ENCODE peak calls at places on chromosomes 12 and 14, in seven cellular contexts. One of them, this sample, is unnamed.
A peak's percentile ranks its signal among the peaks of the same experiment; 100 is the strongest.

GRCh38 chr14:94768521-94769412 is 1.1 kb downstream of the GSC start:
- DNase-seq in right lobe of liver: no peak
- DNase-seq in tibial artery: peak; percentile 37
- DNase-seq in psoas muscle: peak; percentile 59
- DNase-seq in left ventricle myocardium inferior: no peak
- DNase-seq in Peyer's patch: no peak
- DNase-seq in bronchial epithelial cell: no peak
- DNase-seq in this sample: no peak

GRCh38 chr14:93977171-93977570 is 801 bp upstream of the ASB2 start:
- DNase-seq in right lobe of liver: no peak
- DNase-seq in tibial artery: no peak
- DNase-seq in psoas muscle: no peak
- DNase-seq in left ventricle myocardium inferior: no peak
- DNase-seq in Peyer's patch: no peak
- DNase-seq in bronchial epithelial cell: no peak
- DNase-seq in this sample: no peak

GRCh38 chr14:71324767-71325272 is 417.6 kb downstream of the PCNX1 start:
- DNase-seq in right lobe of liver: no peak
- DNase-seq in tibial artery: no peak
- DNase-seq in psoas muscle: no peak
- DNase-seq in left ventricle myocardium inferior: no peak
- DNase-seq in Peyer's patch: no peak
- DNase-seq in bronchial epithelial cell: peak; percentile 80
- DNase-seq in this sample: peak; percentile 67

GRCh38 chr12:51326762-51327439 is 2.9 kb upstream of the BIN2 start:
- DNase-seq in right lobe of liver: no peak
- DNase-seq in tibial artery: peak; percentile 37
- DNase-seq in psoas muscle: peak; percentile 23
- DNase-seq in left ventricle myocardium inferior: no peak
- DNase-seq in Peyer's patch: peak; percentile 47
- DNase-seq in bronchial epithelial cell: peak; percentile 50
- DNase-seq in this sample: no peak

GRCh38 chr14:105859717-105860614 is 333.6 kb downstream of the TMEM121 start:
- DNase-seq in right lobe of liver: peak; percentile 52
- DNase-seq in tibial artery: peak; percentile 3
- DNase-seq in psoas muscle: no peak
- DNase-seq in left ventricle myocardium inferior: peak; percentile 11
- DNase-seq in Peyer's patch: peak; percentile 16
- DNase-seq in bronchial epithelial cell: no peak
- DNase-seq in this sample: no peak

GRCh38 chr14:96824283-96824682 is 27.1 kb downstream of the VRK1 start:
- DNase-seq in right lobe of liver: no peak
- DNase-seq in tibial artery: no peak
- DNase-seq in psoas muscle: no peak
- DNase-seq in left ventricle myocardium inferior: no peak
- DNase-seq in Peyer's patch: no peak
- DNase-seq in bronchial epithelial cell: peak; percentile 89
- DNase-seq in this sample: no peak

GRCh38 chr12:93911436-93911835 is 234.3 kb downstream of the CRADD start:
- DNase-seq in right lobe of liver: no peak
- DNase-seq in tibial artery: no peak
- DNase-seq in psoas muscle: no peak
- DNase-seq in left ventricle myocardium inferior: no peak
- DNase-seq in Peyer's patch: no peak
- DNase-seq in bronchial epithelial cell: no peak
- DNase-seq in this sample: no peak

GRCh38 chr12:53113951-53114350 is 10.7 kb downstream of the SOAT2 start:
- DNase-seq in right lobe of liver: no peak
- DNase-seq in tibial artery: no peak
- DNase-seq in psoas muscle: no peak
- DNase-seq in left ventricle myocardium inferior: no peak
- DNase-seq in Peyer's patch: no peak
- DNase-seq in bronchial epithelial cell: no peak
- DNase-seq in this sample: no peak

GRCh38 chr14:68373847-68374582 is 418.9 kb downstream of the ZFP36L1 start:
- DNase-seq in right lobe of liver: no peak
- DNase-seq in tibial artery: no peak
- DNase-seq in psoas muscle: no peak
- DNase-seq in left ventricle myocardium inferior: no peak
- DNase-seq in Peyer's patch: no peak
- DNase-seq in bronchial epithelial cell: no peak
- DNase-seq in this sample: no peak

GRCh38 chr14:74575507-74575906 is 36.5 kb downstream of the LTBP2 start:
- DNase-seq in right lobe of liver: peak; percentile 19
- DNase-seq in tibial artery: no peak
- DNase-seq in psoas muscle: no peak
- DNase-seq in left ventricle myocardium inferior: no peak
- DNase-seq in Peyer's patch: no peak
- DNase-seq in bronchial epithelial cell: no peak
- DNase-seq in this sample: no peak

GRCh38 chr12:64461634-64462414 is 9.9 kb downstream of the TBK1 start:
- DNase-seq in right lobe of liver: no peak
- DNase-seq in tibial artery: no peak
- DNase-seq in psoas muscle: no peak
- DNase-seq in left ventricle myocardium inferior: no peak
- DNase-seq in Peyer's patch: no peak
- DNase-seq in bronchial epithelial cell: peak; percentile 74
- DNase-seq in this sample: no peak

GRCh38 chr14:103191856-103192835 is 68.9 kb downstream of the TNFAIP2 start:
- DNase-seq in right lobe of liver: no peak
- DNase-seq in tibial artery: no peak
- DNase-seq in psoas muscle: no peak
- DNase-seq in left ventricle myocardium inferior: no peak
- DNase-seq in Peyer's patch: no peak
- DNase-seq in bronchial epithelial cell: no peak
- DNase-seq in this sample: no peak

GRCh38 chr14:68551045-68551683 is 241.7 kb downstream of the ZFP36L1 start:
- DNase-seq in right lobe of liver: no peak
- DNase-seq in tibial artery: no peak
- DNase-seq in psoas muscle: no peak
- DNase-seq in left ventricle myocardium inferior: no peak
- DNase-seq in Peyer's patch: no peak
- DNase-seq in bronchial epithelial cell: no peak
- DNase-seq in this sample: no peak

GRCh38 chr14:106845286-106846087 is 1319.1 kb downstream of the TMEM121 start:
- DNase-seq in right lobe of liver: peak; percentile 68
- DNase-seq in tibial artery: no peak
- DNase-seq in psoas muscle: no peak
- DNase-seq in left ventricle myocardium inferior: no peak
- DNase-seq in Peyer's patch: peak; percentile 69
- DNase-seq in bronchial epithelial cell: peak; percentile 78
- DNase-seq in this sample: peak; percentile 93

GRCh38 chr12:109777544-109777943 is 55.7 kb downstream of the TRPV4 start:
- DNase-seq in right lobe of liver: peak; percentile 13
- DNase-seq in tibial artery: no peak
- DNase-seq in psoas muscle: peak; percentile 7
- DNase-seq in left ventricle myocardium inferior: no peak
- DNase-seq in Peyer's patch: no peak
- DNase-seq in bronchial epithelial cell: peak; percentile 55
- DNase-seq in this sample: peak; percentile 45

GRCh38 chr14:82414853-82415539 is 881.3 kb upstream of the SEL1L start:
- DNase-seq in right lobe of liver: no peak
- DNase-seq in tibial artery: no peak
- DNase-seq in psoas muscle: no peak
- DNase-seq in left ventricle myocardium inferior: no peak
- DNase-seq in Peyer's patch: no peak
- DNase-seq in bronchial epithelial cell: no peak
- DNase-seq in this sample: no peak

DNA sequence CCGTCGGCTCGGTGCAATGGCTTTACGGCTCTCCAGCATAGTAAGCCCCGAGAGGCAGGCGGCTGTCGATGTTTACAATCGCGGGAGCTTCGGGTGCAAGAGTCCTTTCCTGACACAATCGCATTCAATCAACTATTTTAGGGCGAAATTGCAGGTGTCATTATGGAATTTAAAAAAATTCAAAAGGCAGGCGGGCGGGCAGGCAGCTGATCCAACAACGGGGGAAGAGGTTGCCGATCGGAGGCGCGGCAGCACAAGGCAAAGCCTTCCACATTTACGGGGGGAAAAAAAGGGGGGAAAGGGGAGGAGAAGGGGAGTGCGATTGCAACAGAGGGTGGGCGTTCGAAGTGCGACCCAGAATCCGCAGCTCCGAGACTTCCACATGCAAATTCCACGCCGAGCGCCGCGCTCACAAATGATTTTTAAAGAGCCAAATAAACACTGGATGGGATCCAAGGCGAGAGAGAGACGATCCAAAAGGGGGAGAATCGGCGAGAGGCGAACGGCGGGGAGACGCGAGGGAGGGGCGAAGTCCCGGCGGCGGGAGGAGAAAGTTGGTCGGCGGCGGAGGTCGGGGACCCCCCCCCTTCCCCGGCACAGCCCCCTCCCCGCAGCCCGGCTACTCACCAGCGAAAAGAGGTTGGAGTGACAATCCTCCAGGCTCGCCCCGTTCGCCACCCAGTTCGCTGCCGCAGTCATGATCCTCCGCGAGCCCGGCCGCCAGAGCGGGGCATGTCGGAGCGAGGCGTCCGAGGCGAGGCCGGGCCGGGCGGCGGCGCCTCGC is 868 bp downstream of the MED13L start:
- DNase-seq in right lobe of liver: peak; percentile 83
- DNase-seq in tibial artery: peak; percentile 71
- DNase-seq in psoas muscle: peak; percentile 78
- DNase-seq in left ventricle myocardium inferior: peak; percentile 75
- DNase-seq in Peyer's patch: peak; percentile 71
- DNase-seq in bronchial epithelial cell: no peak
- DNase-seq in this sample: peak; percentile 72
- TF ChIP-seq CTCF in right lobe of liver: no peak
- TF ChIP-seq CTCF in tibial artery: no peak
- TF ChIP-seq CTCF in psoas muscle: no peak
- TF ChIP-seq CTCF in left ventricle myocardium inferior: no peak
- TF ChIP-seq CTCF in Peyer's patch: no peak
- TF ChIP-seq CTCF in bronchial epithelial cell: peak; percentile 7
- TF ChIP-seq CTCF in this sample: no peak

GRCh38 chr12:66733321-66733720 is 54.4 kb upstream of the GRIP1 start:
- DNase-seq in right lobe of liver: no peak
- DNase-seq in tibial artery: no peak
- DNase-seq in psoas muscle: no peak
- DNase-seq in left ventricle myocardium inferior: no peak
- DNase-seq in Peyer's patch: no peak
- DNase-seq in bronchial epithelial cell: no peak
- DNase-seq in this sample: no peak

GRCh38 chr12:66739266-66739665 is 60.4 kb upstream of the GRIP1 start:
- DNase-seq in right lobe of liver: no peak
- DNase-seq in tibial artery: no peak
- DNase-seq in psoas muscle: no peak
- DNase-seq in left ventricle myocardium inferior: no peak
- DNase-seq in Peyer's patch: no peak
- DNase-seq in bronchial epithelial cell: no peak
- DNase-seq in this sample: no peak

GRCh38 chr12:66735275-66735674 is 56.4 kb upstream of the GRIP1 start:
- DNase-seq in right lobe of liver: no peak
- DNase-seq in tibial artery: no peak
- DNase-seq in psoas muscle: no peak
- DNase-seq in left ventricle myocardium inferior: no peak
- DNase-seq in Peyer's patch: no peak
- DNase-seq in bronchial epithelial cell: no peak
- DNase-seq in this sample: no peak

DNA sequence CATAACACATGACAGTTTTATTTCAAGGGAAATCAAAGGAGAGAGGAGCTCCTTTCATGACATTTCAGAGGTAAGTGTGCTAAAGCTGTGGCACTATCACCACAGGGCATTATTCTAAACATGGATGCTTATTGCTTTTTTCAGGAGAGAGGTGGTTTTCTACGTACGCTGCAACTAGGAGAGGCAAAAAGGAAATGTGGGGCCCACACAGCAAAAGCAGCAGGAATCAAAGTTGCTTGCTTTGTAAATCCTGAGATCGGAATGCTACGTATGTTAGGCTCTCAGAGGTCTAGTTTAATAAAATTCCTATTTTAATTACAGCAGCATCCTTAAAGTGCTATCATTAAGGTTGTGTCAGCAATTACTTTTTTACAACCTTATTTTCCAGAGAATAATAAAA is 55.0 kb upstream of the GRIP1 start:
- DNase-seq in right lobe of liver: no peak
- DNase-seq in tibial artery: no peak
- DNase-seq in psoas muscle: no peak
- DNase-seq in left ventricle myocardium inferior: no peak
- DNase-seq in Peyer's patch: no peak
- DNase-seq in bronchial epithelial cell: no peak
- DNase-seq in this sample: no peak
- H3K4me3 ChIP-seq in right lobe of liver: no peak overlapping the region
- H3K4me3 ChIP-seq in tibial artery: no peak overlapping the region
- H3K4me3 ChIP-seq in psoas muscle: no peak overlapping the region
- H3K4me3 ChIP-seq in left ventricle myocardium inferior: no peak overlapping the region
- H3K4me3 ChIP-seq in Peyer's patch: no peak overlapping the region
- H3K4me3 ChIP-seq in bronchial epithelial cell: no peak overlapping the region
- H3K4me3 ChIP-seq in this sample: no peak overlapping the region

GRCh38 chr12:59938190-59938962 is 342.5 kb downstream of the SLC16A7 start:
- DNase-seq in right lobe of liver: no peak
- DNase-seq in tibial artery: no peak
- DNase-seq in psoas muscle: no peak
- DNase-seq in left ventricle myocardium inferior: no peak
- DNase-seq in Peyer's patch: no peak
- DNase-seq in bronchial epithelial cell: no peak
- DNase-seq in this sample: no peak

GRCh38 chr12:59929091-59929490 is 333.3 kb downstream of the SLC16A7 start:
- DNase-seq in right lobe of liver: no peak
- DNase-seq in tibial artery: no peak
- DNase-seq in psoas muscle: no peak
- DNase-seq in left ventricle myocardium inferior: no peak
- DNase-seq in Peyer's patch: no peak
- DNase-seq in bronchial epithelial cell: peak; percentile 97
- DNase-seq in this sample: no peak

GRCh38 chr12:59937148-59937547 is 341.3 kb downstream of the SLC16A7 start:
- DNase-seq in right lobe of liver: no peak
- DNase-seq in tibial artery: no peak
- DNase-seq in psoas muscle: no peak
- DNase-seq in left ventricle myocardium inferior: no peak
- DNase-seq in Peyer's patch: no peak
- DNase-seq in bronchial epithelial cell: no peak
- DNase-seq in this sample: no peak

GRCh38 chr12:59936546-59936945 is 340.7 kb downstream of the SLC16A7 start:
- DNase-seq in right lobe of liver: no peak
- DNase-seq in tibial artery: no peak
- DNase-seq in psoas muscle: no peak
- DNase-seq in left ventricle myocardium inferior: no peak
- DNase-seq in Peyer's patch: no peak
- DNase-seq in bronchial epithelial cell: no peak
- DNase-seq in this sample: no peak

DNA sequence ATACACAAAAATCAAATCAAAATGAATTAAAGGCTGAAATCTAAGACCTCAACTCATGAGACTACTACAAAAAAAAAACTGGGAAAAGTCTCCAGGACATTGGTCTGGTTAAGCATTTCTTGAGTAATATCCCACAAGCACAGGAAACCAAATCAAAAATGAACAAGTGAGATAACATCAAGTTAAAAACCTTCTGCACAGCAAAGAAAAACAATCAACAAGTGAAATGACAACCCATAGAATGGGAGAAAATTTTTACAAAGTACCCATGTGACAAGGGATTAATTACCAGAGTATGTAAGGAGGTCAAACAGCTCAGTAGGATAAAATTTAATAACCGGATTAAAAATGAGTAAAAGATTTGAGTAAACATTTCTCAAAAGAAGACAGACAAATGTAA is 338.7 kb downstream of the SLC16A7 start:
- DNase-seq in right lobe of liver: no peak
- DNase-seq in tibial artery: no peak
- DNase-seq in psoas muscle: no peak
- DNase-seq in left ventricle myocardium inferior: no peak
- DNase-seq in Peyer's patch: no peak
- DNase-seq in bronchial epithelial cell: no peak
- DNase-seq in this sample: no peak
- TF ChIP-seq CTCF in right lobe of liver: no peak
- TF ChIP-seq CTCF in tibial artery: no peak
- TF ChIP-seq CTCF in psoas muscle: no peak
- TF ChIP-seq CTCF in left ventricle myocardium inferior: no peak
- TF ChIP-seq CTCF in Peyer's patch: no peak
- TF ChIP-seq CTCF in bronchial epithelial cell: no peak
- TF ChIP-seq CTCF in this sample: no peak

GRCh38 chr12:54378791-54379400 is 5.6 kb downstream of the ZNF385A start:
- DNase-seq in right lobe of liver: no peak
- DNase-seq in tibial artery: no peak
- DNase-seq in psoas muscle: peak; percentile 76
- DNase-seq in left ventricle myocardium inferior: peak; percentile 81
- DNase-seq in Peyer's patch: no peak
- DNase-seq in bronchial epithelial cell: no peak
- DNase-seq in this sample: peak; percentile 73
- H3K4me3 ChIP-seq in right lobe of liver: peak overlapping the region; percentile 16
- H3K4me3 ChIP-seq in tibial artery: peak overlapping the region; percentile 53
- H3K4me3 ChIP-seq in psoas muscle: peak overlapping the region; percentile 63
- H3K4me3 ChIP-seq in left ventricle myocardium inferior: peak overlapping the region; percentile 65
- H3K4me3 ChIP-seq in Peyer's patch: peak overlapping the region; percentile 56
- H3K4me3 ChIP-seq in bronchial epithelial cell: no peak overlapping the region
- H3K4me3 ChIP-seq in this sample: peak overlapping the region; percentile 32

This sample was measured in colonic mucosa.